ENCODE peak calls at places on chromosome 3, in eight cellular contexts. H is GM12878, Z is HCT116, L is mammary epithelial cell, P is astrocyte, B is A673, U is fibroblast of lung, R is endothelial cell of umbilical vein. D is an unnamed sample.

GRCh38 chr3:30924763-30925162 is 30.3 kb upstream of the GADL1 start:
- DNase-seq in U (peak), B (no peak), P (peak), Z (no peak), H (no peak), R (no peak), L (no peak), D (no peak)

GRCh38 chr3:171770689-171771620 is 39.3 kb downstream of the PLD1 start:
- DNase-seq in P (peak), B (peak), U (peak), Z (no peak), H (peak), L (peak), R (peak), D (no peak)

GRCh38 chr3:40616420-40616819 is 91.7 kb downstream of the ZNF621 start:
- DNase-seq in H (no peak), R (no peak), B (no peak), U (no peak), Z (no peak), L (no peak), P (no peak), D (peak)

GRCh38 chr3:32202496-32202895 is 36.0 kb upstream of the CMTM8 start:
- DNase-seq in L (no peak), U (no peak), Z (no peak), R (no peak), H (no peak), B (no peak), P (no peak), D (no peak)

GRCh38 chr3:184016820-184017671 is 638 bp downstream of the ABCC5 start:
- DNase-seq in H (no peak), P (no peak), L (peak), R (peak), B (peak), Z (peak), U (peak), D (peak)

GRCh38 chr3:134885877-134886621 is 91.0 kb downstream of the EPHB1 start:
- DNase-seq in B (no peak), L (peak), H (peak), P (peak), Z (no peak), R (no peak), U (peak), D (no peak)

GRCh38 chr3:66444146-66444644 is 56.6 kb downstream of the LRIG1 start:
- DNase-seq in P (no peak), L (no peak), Z (no peak), U (no peak), B (no peak), H (no peak), R (no peak), D (no peak)

GRCh38 chr3:49669352-49669751 is 4.8 kb upstream of the APEH start:
- DNase-seq in B (no peak), U (no peak), P (no peak), R (no peak), L (no peak), Z (no peak), H (no peak), D (no peak)

GRCh38 chr3:155634121-155634719 is 110.7 kb downstream of the PLCH1 start:
- DNase-seq in L (no peak), P (no peak), R (no peak), H (no peak), Z (no peak), U (no peak), B (no peak), D (no peak)

GRCh38 chr3:62379206-62379834 is 6.0 kb upstream of the FEZF2 start:
- DNase-seq in R (no peak), U (no peak), L (no peak), H (no peak), B (no peak), P (no peak), Z (no peak), D (peak)
- TF ChIP-seq EZH2 in R (peak), U (no peak), L (peak), H (no peak), B (no peak), P (peak), Z (no peak), D (peak)

GRCh38 chr3:108079877-108080276 is 11.0 kb downstream of the CD47 start:
- DNase-seq in Z (no peak), R (no peak), U (no peak), H (no peak), P (no peak), B (no peak), L (no peak), D (no peak)
- H3K4me3 ChIP-seq in Z (no peak), R (no peak), U (no peak), H (no peak), P (no peak), B (no peak), L (no peak), D (no peak)

DNA sequence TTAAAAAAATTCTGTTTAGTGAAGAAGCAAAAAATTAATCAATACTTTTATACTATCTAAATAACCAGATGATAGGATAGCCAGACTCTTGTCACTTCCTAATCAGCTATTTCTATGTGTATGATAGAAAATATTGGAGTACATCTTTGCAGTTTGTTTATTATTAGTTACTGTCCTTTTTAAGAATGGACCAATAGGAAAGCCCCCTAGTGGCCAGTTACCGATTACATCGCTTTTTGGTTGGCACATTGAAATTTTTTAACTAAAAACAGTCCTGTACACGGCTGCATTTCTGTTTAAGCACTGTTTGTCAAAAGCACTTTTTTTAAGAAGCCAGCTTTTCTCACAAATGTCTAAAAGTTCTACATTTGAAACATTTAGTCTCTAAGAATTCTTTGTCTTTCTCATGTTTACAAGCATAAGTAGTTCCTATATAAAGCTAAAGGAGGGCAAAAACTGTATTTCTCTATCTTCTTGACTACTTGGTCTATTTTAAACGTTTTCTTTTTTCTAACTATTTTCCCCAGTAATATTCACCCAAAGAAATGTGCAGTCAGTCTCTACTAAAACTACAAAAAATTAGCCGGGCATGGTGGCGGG is 253.2 kb upstream of the LRTM1 start:
- DNase-seq in H (no peak), U (no peak), R (peak), P (no peak), B (peak), Z (no peak), L (no peak), D (peak)
- TF ChIP-seq CTCF in H (peak), U (peak), R (peak), P (peak), B (peak), Z (peak), L (peak), D (peak)

GRCh38 chr3:169668081-169668956 is 4.8 kb upstream of the MECOM start:
- DNase-seq in U (peak), R (peak), P (peak), Z (no peak), L (no peak), H (no peak), B (peak), D (peak)
- TF ChIP-seq EZH2 in U (peak), R (no peak), P (no peak), Z (no peak), L (peak), H (peak), B (peak), D (peak)

GRCh38 chr3:141384157-141384556 is 15.9 kb downstream of the ZBTB38 start:
- DNase-seq in U (peak), P (peak), R (no peak), Z (no peak), H (no peak), L (no peak), B (peak), D (no peak)
- H3K4me3 ChIP-seq in U (no peak), P (no peak), R (no peak), Z (no peak), H (peak), L (peak), B (peak), D (no peak)

GRCh38 chr3:170327040-170327808 is 30.3 kb upstream of the SKIL start:
- DNase-seq in L (no peak), Z (no peak), U (no peak), R (no peak), H (no peak), P (no peak), B (no peak), D (no peak)

GRCh38 chr3:170321326-170322034 is 36.0 kb upstream of the SKIL start:
- DNase-seq in H (no peak), Z (no peak), P (peak), R (no peak), U (peak), B (no peak), L (peak), D (no peak)

GRCh38 chr3:170323371-170323770 is 34.1 kb upstream of the SKIL start:
- DNase-seq in L (no peak), B (no peak), R (no peak), H (no peak), U (peak), Z (no peak), P (peak), D (no peak)

GRCh38 chr3:170322501-170323328 is 34.8 kb upstream of the SKIL start:
- DNase-seq in R (peak), Z (no peak), H (no peak), U (peak), B (no peak), L (no peak), P (no peak), D (no peak)

GRCh38 chr3:170324962-170325361 is 32.6 kb upstream of the SKIL start:
- DNase-seq in H (no peak), P (no peak), R (no peak), L (no peak), U (no peak), B (no peak), Z (no peak), D (no peak)
- TF ChIP-seq CTCF in H (no peak), P (no peak), R (no peak), L (no peak), U (no peak), B (no peak), Z (peak), D (no peak)

GRCh38 chr3:131708216-131708615 is 205.4 kb upstream of the MRPL3 start:
- DNase-seq in L (no peak), U (peak), H (no peak), Z (no peak), P (peak), R (no peak), B (no peak), D (no peak)

GRCh38 chr3:131712662-131713061 is 209.9 kb upstream of the MRPL3 start:
- DNase-seq in Z (no peak), U (no peak), L (no peak), B (no peak), R (no peak), P (no peak), H (no peak), D (no peak)

GRCh38 chr3:131713416-131714118 is 210.8 kb upstream of the MRPL3 start:
- DNase-seq in U (no peak), P (no peak), B (no peak), L (no peak), Z (no peak), H (no peak), R (no peak), D (no peak)

GRCh38 chr3:131714585-131715220 is 211.9 kb upstream of the MRPL3 start:
- DNase-seq in P (no peak), U (no peak), L (no peak), H (peak), R (no peak), B (no peak), Z (no peak), D (no peak)

GRCh38 chr3:131711114-131711786 is 208.5 kb upstream of the MRPL3 start:
- DNase-seq in R (no peak), P (no peak), H (no peak), B (no peak), Z (no peak), U (no peak), L (no peak), D (no peak)
- TF ChIP-seq EZH2 in R (no peak), P (no peak), H (no peak), B (no peak), Z (no peak), U (no peak), L (no peak), D (no peak)

GRCh38 chr3:169150343-169150742 is 513.2 kb downstream of the MECOM start:
- DNase-seq in L (no peak), Z (no peak), U (no peak), B (no peak), R (peak), H (no peak), P (no peak), D (no peak)

GRCh38 chr3:169146866-169147245 is 516.7 kb downstream of the MECOM start:
- DNase-seq in H (no peak), R (no peak), Z (no peak), U (no peak), B (peak), P (no peak), L (no peak), D (peak)

GRCh38 chr3:169147246-169148008 is 516.1 kb downstream of the MECOM start:
- DNase-seq in H (no peak), B (peak), U (peak), L (peak), R (peak), P (peak), Z (no peak), D (peak)

GRCh38 chr3:169149349-169149890 is 514.1 kb downstream of the MECOM start:
- DNase-seq in P (peak), L (peak), H (peak), R (peak), Z (peak), B (peak), U (peak), D (peak)

GRCh38 chr3:169148448-169149348 is 514.8 kb downstream of the MECOM start:
- DNase-seq in R (peak), B (no peak), Z (no peak), L (peak), H (no peak), U (no peak), P (peak), D (peak)
- H3K4me3 ChIP-seq in R (peak), B (peak), Z (no peak), L (peak), H (no peak), U (no peak), P (peak), D (peak)